ENCODE peak calls at places on chromosomes 7 and 10, in seven cellular contexts. R is SK-N-MC; J is GM12878; B is mesendoderm; F is neural progenitor cell; E is CD8-positive, alpha-beta T cell; S is heart right ventricle. Q is an unnamed sample.
A peak's percentile ranks its signal among the peaks of the same experiment; 100 is the strongest.

GRCh38 chr10:51656467-51656866 is 42.9 kb downstream of the CSTF2T start:
- DNase-seq in J (no peak), S (no peak), F (no peak), R (no peak), E (no peak), B (no peak), Q (no peak)

GRCh38 chr10:51857326-51857725 is 157.9 kb upstream of the CSTF2T start:
- DNase-seq in S (no peak), B (no peak), J (no peak), E (no peak), R (no peak), F (peak; percentile 31), Q (no peak)

GRCh38 chr10:123017421-123018165 is 8.8 kb downstream of the ACADSB start:
- DNase-seq in S (no peak), J (no peak), F (no peak), E (no peak), R (no peak), B (peak; percentile 53), Q (no peak)

GRCh38 chr10:58743466-58744115 is 230.9 kb downstream of the BICC1 start:
- DNase-seq in E (no peak), S (no peak), B (peak; percentile 88), J (no peak), R (no peak), F (peak; percentile 70), Q (no peak)

GRCh38 chr10:500876-501275 is 188.6 kb downstream of the DIP2C start:
- DNase-seq in B (no peak), S (no peak), F (no peak), E (no peak), J (no peak), R (no peak), Q (no peak)

GRCh38 chr7:149624006-149624405 is 126.4 kb upstream of the ZNF746 start:
- DNase-seq in B (peak; percentile 26), F (peak; percentile 50), R (no peak), E (peak; percentile 27), S (no peak), J (no peak), Q (peak; percentile 72)

GRCh38 chr7:143929224-143929920 is 5.7 kb upstream of the OR2F2 start:
- DNase-seq in B (no peak), F (no peak), S (no peak), R (no peak), J (no peak), E (no peak), Q (no peak)

GRCh38 chr7:124032369-124033092 is at the start of gene TMEM229A:
- DNase-seq in F (peak; percentile 87), J (no peak), R (no peak), B (peak; percentile 86), E (no peak), S (peak; percentile 22), Q (peak; percentile 63)

GRCh38 chr10:28381903-28382347 is 79.1 kb upstream of the MPP7 start:
- DNase-seq in S (peak; percentile 47), B (peak; percentile 93), E (peak; percentile 81), J (peak; percentile 40), R (no peak), F (peak; percentile 90), Q (no peak)

GRCh38 chr7:155490697-155491628 is 33.0 kb downstream of the EN2 start:
- DNase-seq in B (peak; percentile 87), R (no peak), F (peak; percentile 73), J (no peak), S (peak; percentile 65), E (peak; percentile 34), Q (peak; percentile 66)

GRCh38 chr7:40097728-40098127 is 36.7 kb downstream of the MPLKIP start:
- DNase-seq in R (no peak), B (no peak), F (no peak), E (no peak), J (no peak), S (no peak), Q (no peak)

GRCh38 chr10:125106586-125106985 is 53.8 kb downstream of the CTBP2 start:
- DNase-seq in B (no peak), R (no peak), S (no peak), F (no peak), J (no peak), E (no peak), Q (peak; percentile 9)

GRCh38 chr10:125103466-125104377 is 56.6 kb downstream of the CTBP2 start:
- DNase-seq in B (peak; percentile 29), R (no peak), S (no peak), J (no peak), E (no peak), F (no peak), Q (no peak)

GRCh38 chr10:125105856-125106255 is 54.5 kb downstream of the CTBP2 start:
- DNase-seq in B (no peak), J (no peak), R (no peak), F (no peak), E (no peak), S (no peak), Q (no peak)

GRCh38 chr10:125104559-125104958 is 55.8 kb downstream of the CTBP2 start:
- DNase-seq in E (no peak), B (no peak), R (no peak), J (no peak), S (no peak), F (no peak), Q (no peak)

GRCh38 chr10:125105155-125105554 is 55.2 kb downstream of the CTBP2 start:
- DNase-seq in R (no peak), F (no peak), E (no peak), S (no peak), B (no peak), J (no peak), Q (no peak)
- H3K36me3 ChIP-seq in R (peaks cover 19% of the 10 kb centered on the region), F (peaks cover 11% of the 10 kb centered on the region), E (no peaks in the 10 kb centered on the region), S (peaks cover 56% of the 10 kb centered on the region), B (peaks cover 10% of the 10 kb centered on the region), J (no peaks in the 10 kb centered on the region), Q (no peaks in the 10 kb centered on the region)

DNA sequence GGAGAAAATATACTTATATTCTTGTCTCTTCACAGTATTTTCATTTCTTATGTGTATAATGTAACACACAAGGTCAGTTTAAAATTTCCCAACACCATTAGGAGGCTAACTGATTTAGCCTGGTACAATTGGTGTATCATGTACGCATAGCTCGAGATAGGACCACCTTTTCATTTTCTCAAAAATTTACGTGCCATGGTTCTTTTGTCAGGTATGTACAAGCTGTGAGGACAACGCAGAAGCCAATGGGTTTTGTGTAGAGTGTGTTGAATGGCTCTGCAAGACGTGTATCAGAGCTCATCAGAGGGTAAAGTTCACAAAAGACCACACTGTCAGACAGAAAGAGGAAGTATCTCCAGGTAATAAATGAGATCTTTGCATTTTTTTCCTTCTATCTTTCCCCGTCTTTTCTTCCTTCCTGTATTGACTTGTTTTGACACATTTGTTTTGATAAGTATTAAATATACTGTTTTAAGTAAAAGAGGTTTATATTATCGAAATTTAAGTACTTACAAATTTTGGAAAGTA is 55.0 kb downstream of the TRIM24 start:
- DNase-seq in F (no peak), B (no peak), E (no peak), J (no peak), R (no peak), S (no peak), Q (no peak)
- H3K36me3 ChIP-seq in F (peaks cover 53% of the 10 kb centered on the region), B (peaks cover 5% of the 10 kb centered on the region), E (peaks cover 21% of the 10 kb centered on the region), J (peaks cover 14% of the 10 kb centered on the region), R (peaks cover 33% of the 10 kb centered on the region), S (peaks cover 65% of the 10 kb centered on the region), Q (no peaks in the 10 kb centered on the region)

GRCh38 chr10:24603333-24603732 is 120.4 kb downstream of the ARHGAP21 start:
- DNase-seq in F (no peak), B (no peak), S (no peak), J (no peak), E (no peak), R (no peak), Q (no peak)

GRCh38 chr10:24596531-24596930 is 127.2 kb downstream of the ARHGAP21 start:
- DNase-seq in B (no peak), S (no peak), R (no peak), E (no peak), J (no peak), F (no peak), Q (no peak)

GRCh38 chr10:24597961-24598360 is 125.7 kb downstream of the ARHGAP21 start:
- DNase-seq in J (no peak), F (no peak), S (no peak), R (no peak), E (no peak), B (no peak), Q (no peak)

DNA sequence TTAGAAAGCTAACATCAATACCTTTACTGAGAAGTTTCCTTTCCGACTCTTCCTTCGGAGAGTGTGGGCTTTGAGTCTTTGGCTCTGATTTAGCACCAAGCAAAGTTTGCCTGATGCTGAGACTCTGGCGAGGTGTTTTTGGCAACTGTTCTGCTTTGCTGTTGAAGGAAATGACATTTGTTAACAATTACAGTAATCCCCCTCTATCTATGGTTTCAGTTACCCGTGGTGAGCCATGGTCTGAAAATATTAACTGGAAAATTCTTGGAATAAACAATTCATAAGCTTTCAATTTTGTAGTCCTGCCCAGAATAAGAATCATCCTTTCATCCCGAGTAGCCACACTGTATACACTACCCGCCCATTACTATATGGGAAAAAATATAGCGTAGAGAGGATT is 126.3 kb downstream of the ARHGAP21 start:
- DNase-seq in E (no peak), F (no peak), J (no peak), B (no peak), R (no peak), S (no peak), Q (no peak)
- H3K36me3 ChIP-seq in E (no peaks in the 10 kb centered on the region), F (peaks cover 21% of the 10 kb centered on the region), J (peaks cover 5% of the 10 kb centered on the region), B (no peaks in the 10 kb centered on the region), R (peaks cover 6% of the 10 kb centered on the region), S (peaks cover 100% of the 10 kb centered on the region), Q (peaks cover 11% of the 10 kb centered on the region)

GRCh38 chr7:102934267-102934666 is 21.5 kb downstream of the LRRC17 start:
- DNase-seq in J (no peak), S (no peak), E (no peak), B (no peak), F (peak; percentile 13), R (no peak), Q (no peak)

GRCh38 chr7:102931757-102932156 is 19.0 kb downstream of the LRRC17 start:
- DNase-seq in S (no peak), F (no peak), B (no peak), E (no peak), J (no peak), R (no peak), Q (no peak)

GRCh38 chr7:102935450-102936110 is 22.8 kb downstream of the LRRC17 start:
- DNase-seq in R (peak; percentile 32), E (no peak), F (no peak), S (no peak), B (no peak), J (no peak), Q (no peak)

GRCh38 chr7:102933763-102934162 is 21.0 kb downstream of the LRRC17 start:
- DNase-seq in B (peak; percentile 82), S (peak; percentile 60), R (no peak), J (no peak), F (peak; percentile 94), E (no peak), Q (peak; percentile 65)

DNA sequence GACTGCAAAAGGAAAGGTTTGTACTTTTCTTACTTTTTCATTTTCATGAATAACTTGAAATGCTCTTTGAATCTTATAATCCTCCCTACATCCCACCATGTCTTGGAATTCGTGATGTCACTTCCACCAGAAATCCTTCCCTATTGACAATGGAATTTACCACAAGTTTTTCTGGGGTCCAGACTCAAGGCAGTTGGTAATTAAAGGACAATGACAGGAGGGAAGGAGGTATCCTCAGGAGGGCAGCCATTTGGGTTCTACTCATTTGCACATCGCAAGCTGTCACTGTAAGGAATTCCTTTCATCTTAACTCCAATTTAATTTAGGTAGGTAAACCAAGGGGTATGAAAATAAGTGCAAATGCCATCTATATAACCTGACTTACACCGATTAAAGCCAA is 21.9 kb downstream of the LRRC17 start:
- DNase-seq in B (peak; percentile 79), S (no peak), R (no peak), E (no peak), J (no peak), F (peak; percentile 66), Q (no peak)
- H3K36me3 ChIP-seq in B (no peaks in the 10 kb centered on the region), S (no peaks in the 10 kb centered on the region), R (no peaks in the 10 kb centered on the region), E (no peaks in the 10 kb centered on the region), J (no peaks in the 10 kb centered on the region), F (no peaks in the 10 kb centered on the region), Q (no peaks in the 10 kb centered on the region)